ENCODE peak calls at places on chromosomes 16 and 17, in five cellular contexts. J is effector memory CD4-positive, alpha-beta T cell; L is left ventricle myocardium inferior; V is RWPE2; C is PC-9. E is an unnamed sample.

GRCh38 chr16:67082891-67083290 is 26.9 kb upstream of the PHAF1 start:
- DNase-seq in V (no peak), J (no peak), L (no peak), C (no peak), E (no peak)

GRCh38 chr16:28100810-28101532 is 37.5 kb upstream of the GSG1L start:
- DNase-seq in C (no peak), J (no peak), L (no peak), V (no peak), E (no peak)

GRCh38 chr17:29039764-29040598 is 3.0 kb upstream of the PIPOX start:
- DNase-seq in V (no peak), L (no peak), C (no peak), J (no peak), E (no peak)

GRCh38 chr17:27808629-27809028 is 8.3 kb upstream of the NOS2 start:
- DNase-seq in V (no peak), L (no peak), J (no peak), C (no peak), E (no peak)

GRCh38 chr16:69827527-69827926 is 65.4 kb downstream of the WWP2 start:
- DNase-seq in C (no peak), J (no peak), L (no peak), V (no peak), E (no peak)

GRCh38 chr16:55820615-55821014 is 12.3 kb downstream of the CES1 start:
- DNase-seq in C (no peak), J (no peak), L (no peak), V (no peak), E (no peak)

GRCh38 chr17:46199379-46199778 is 6.2 kb upstream of the KANSL1 start:
- DNase-seq in J (no peak), V (no peak), L (no peak), C (no peak), E (no peak)

GRCh38 chr16:9408297-9408696 is 316.9 kb downstream of the HAPSTR1 start:
- DNase-seq in V (no peak), J (no peak), L (no peak), C (no peak), E (no peak)

GRCh38 chr17:59361916-59362810 is 30.7 kb downstream of the YPEL2 start:
- DNase-seq in C (peak; percentile 86), L (no peak), V (no peak), J (no peak), E (no peak)

GRCh38 chr16:27571433-27572306 is 21.7 kb downstream of the KATNIP start:
- DNase-seq in J (no peak), L (no peak), C (no peak), V (no peak), E (no peak)

GRCh38 chr17:79223471-79223870 is 148.8 kb downstream of the ENGASE start:
- DNase-seq in C (no peak), L (no peak), V (no peak), J (no peak), E (no peak)

GRCh38 chr17:82647593-82648164 is 565 bp downstream of the WDR45B start:
- DNase-seq in V (no peak), J (peak; percentile 62), C (no peak), L (no peak), E (peak; percentile 58)

DNA sequence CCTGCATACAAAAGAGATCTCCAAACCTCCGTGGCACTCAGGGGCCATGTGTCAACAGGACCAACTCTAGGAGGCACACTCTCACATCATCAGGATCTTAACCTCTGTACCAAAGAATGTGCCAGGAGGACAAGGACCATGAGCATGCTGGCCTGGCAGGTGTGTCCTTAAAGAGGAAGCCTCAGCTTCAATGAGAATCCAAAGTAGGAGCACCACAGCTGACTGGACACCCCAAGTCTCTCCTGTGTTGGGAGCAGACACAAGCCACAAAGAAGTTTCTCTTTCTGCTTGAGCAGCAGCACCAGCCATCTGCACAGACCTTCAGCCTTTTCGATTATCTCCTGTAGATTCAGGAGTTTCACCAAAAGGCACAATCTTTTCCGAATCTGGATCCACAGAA is 1734.5 kb downstream of the TP53TG3F start:
- DNase-seq in C (no peak), J (no peak), L (no peak), V (no peak), E (no peak)
- H3K9me3 ChIP-seq in C (no peaks in the 10 kb centered on the region), J (peaks cover 4% of the 10 kb centered on the region), L (no peaks in the 10 kb centered on the region), V (peaks cover 3% of the 10 kb centered on the region), E (no peaks in the 10 kb centered on the region)

GRCh38 chr16:71441348-71441781 is 489 bp downstream of the TLE7 start:
- DNase-seq in J (no peak), C (no peak), L (no peak), V (no peak), E (no peak)

GRCh38 chr16:71442041-71442440 is at the start of gene TLE7:
- DNase-seq in L (no peak), J (no peak), C (no peak), V (no peak), E (no peak)

GRCh38 chr16:71440669-71441347 is 1.0 kb downstream of the TLE7 start:
- DNase-seq in J (no peak), C (no peak), V (no peak), L (no peak), E (no peak)

GRCh38 chr16:71439531-71439930 is 2.3 kb downstream of the TLE7 start:
- DNase-seq in V (no peak), J (no peak), C (no peak), L (no peak), E (no peak)

DNA sequence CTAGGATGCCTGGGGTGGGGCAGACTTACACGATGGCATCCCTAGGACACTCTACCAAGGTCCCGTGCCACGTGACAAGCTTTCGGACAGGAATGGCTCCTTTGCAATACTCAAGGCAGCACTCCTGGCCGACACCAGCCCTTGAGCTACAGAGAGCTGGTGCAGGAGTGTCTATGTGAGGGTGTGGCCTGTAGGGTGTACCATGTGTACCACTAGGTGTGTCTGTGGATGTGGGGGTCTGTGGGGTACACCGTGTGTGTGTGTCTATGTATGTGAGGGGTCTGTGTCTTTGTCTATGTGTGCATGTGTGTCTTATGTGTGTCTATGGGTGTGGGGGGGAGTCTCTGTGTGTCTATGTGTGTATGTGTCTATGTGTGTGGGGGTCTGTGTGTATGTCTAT is 1.9 kb upstream of the TLE7 start:
- DNase-seq in C (no peak), V (no peak), J (no peak), L (no peak), E (no peak)
- H3K9me3 ChIP-seq in C (peaks cover 31% of the 10 kb centered on the region), V (peaks cover 29% of the 10 kb centered on the region), J (peaks cover 17% of the 10 kb centered on the region), L (peaks cover 83% of the 10 kb centered on the region), E (peaks cover 18% of the 10 kb centered on the region)

GRCh38 chr16:51035711-51036110 is 115.4 kb downstream of the SALL1 start:
- DNase-seq in C (no peak), L (no peak), J (no peak), V (no peak), E (no peak)
- H3K9me3 ChIP-seq in C (no peaks in the 10 kb centered on the region), L (no peaks in the 10 kb centered on the region), J (no peaks in the 10 kb centered on the region), V (no peaks in the 10 kb centered on the region), E (no peaks in the 10 kb centered on the region)

GRCh38 chr16:10408824-10409381 is 23.0 kb downstream of the ATF7IP2 start:
- DNase-seq in C (no peak), L (no peak), J (no peak), V (no peak), E (no peak)

GRCh38 chr16:10410469-10410868 is 24.6 kb downstream of the ATF7IP2 start:
- DNase-seq in L (no peak), V (no peak), C (no peak), J (no peak), E (no peak)

DNA sequence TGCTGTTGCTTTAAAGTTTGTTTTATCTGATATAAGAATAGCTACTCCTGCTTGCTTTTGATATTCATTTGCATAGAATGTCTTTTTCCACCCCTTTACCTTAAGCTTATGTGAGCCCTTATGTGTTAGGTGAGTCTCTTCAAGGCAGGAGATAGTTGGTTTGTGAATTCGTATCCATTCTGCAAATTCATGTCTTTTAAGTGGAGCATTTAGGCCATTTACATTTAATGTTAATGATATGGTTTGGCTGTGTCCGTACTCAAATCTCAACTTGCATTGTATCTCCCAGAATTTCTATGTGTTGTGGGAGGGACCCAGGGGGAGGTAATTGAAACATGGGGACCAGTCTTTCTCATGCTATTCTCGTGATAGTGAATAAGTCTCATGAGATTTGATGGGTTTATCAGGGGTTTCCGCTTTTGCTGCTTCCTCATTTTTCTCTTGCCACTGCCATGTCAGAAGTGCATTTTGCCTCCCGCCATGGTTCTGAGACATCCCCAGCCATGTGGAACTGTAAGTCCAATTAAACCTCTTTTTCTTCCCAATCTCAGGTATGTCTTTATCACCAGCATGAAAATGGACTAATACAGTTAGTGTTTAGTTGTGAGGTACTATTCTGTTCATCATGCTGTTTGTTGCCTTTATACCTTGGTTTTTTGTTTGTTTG is 27.2 kb downstream of the ATF7IP2 start:
- DNase-seq in C (no peak), V (no peak), L (no peak), J (no peak), E (no peak)
- H3K9me3 ChIP-seq in C (peaks cover 11% of the 10 kb centered on the region), V (peaks cover 5% of the 10 kb centered on the region), L (peaks cover 94% of the 10 kb centered on the region), J (peaks cover 20% of the 10 kb centered on the region), E (peaks cover 12% of the 10 kb centered on the region)

GRCh38 chr16:71448274-71448866 is 6.5 kb upstream of the TLE7 start:
- DNase-seq in C (no peak), V (no peak), L (no peak), J (no peak), E (no peak)
- H3K9me3 ChIP-seq in C (peaks cover 54% of the 10 kb centered on the region), V (peaks cover 43% of the 10 kb centered on the region), L (peaks cover 100% of the 10 kb centered on the region), J (peaks cover 35% of the 10 kb centered on the region), E (peaks cover 42% of the 10 kb centered on the region)

E was measured in right lobe of liver.